ENCODE peak calls at places on chromosomes 3 and 15, in eight cellular contexts. E, L, P, V, Y, H, G and X are unnamed samples.

GRCh38 chr15:68646751-68647150 is 68.0 kb downstream of the CORO2B start:
- DNase-seq in L (no peak), H (no peak), P (no peak), Y (no peak), E (no peak), V (no peak), G (no peak), X (no peak)

GRCh38 chr3:13480340-13481318 is 523 bp downstream of the HDAC11 start:
- DNase-seq in E (no peak), G (no peak), H (no peak), P (no peak), Y (no peak), L (no peak), V (no peak), X (peak; percentile 58)

GRCh38 chr15:78061963-78062427 is 15.5 kb downstream of the TBC1D2B start:
- DNase-seq in L (no peak), P (peak; percentile 56), V (peak; percentile 82), E (peak; percentile 61), Y (no peak), G (no peak), H (no peak), X (peak; percentile 44)

GRCh38 chr15:98715401-98715800 is 67.1 kb downstream of the IGF1R start:
- DNase-seq in E (no peak), L (no peak), V (no peak), H (no peak), Y (no peak), G (no peak), P (no peak), X (no peak)

GRCh38 chr3:32969656-32970055 is 18.2 kb downstream of the CCR4 start:
- DNase-seq in P (no peak), G (no peak), H (no peak), Y (no peak), V (no peak), L (no peak), E (peak; percentile 25), X (no peak)

GRCh38 chr3:89145995-89146394 is 38.6 kb downstream of the EPHA3 start:
- DNase-seq in E (peak; percentile 76), L (no peak), H (no peak), P (no peak), Y (no peak), G (no peak), V (no peak), X (no peak)

GRCh38 chr3:59243476-59243875 is 193.7 kb upstream of the CFAP20DC start:
- DNase-seq in P (no peak), G (no peak), H (no peak), Y (no peak), E (no peak), L (no peak), V (no peak), X (no peak)

GRCh38 chr15:73237910-73238309 is 130.8 kb downstream of the HCN4 start:
- DNase-seq in V (no peak), E (no peak), Y (no peak), H (no peak), L (no peak), P (no peak), G (no peak), X (no peak)

GRCh38 chr15:88621789-88622604 is 857 bp downstream of the AEN start:
- DNase-seq in V (peak; percentile 80), E (peak; percentile 69), P (no peak), L (no peak), Y (no peak), H (no peak), G (no peak), X (no peak)

GRCh38 chr15:75840659-75841058 is 2.6 kb upstream of the UBE2Q2 start:
- DNase-seq in E (peak; percentile 85), V (no peak), H (no peak), G (no peak), P (peak; percentile 40), Y (no peak), L (no peak), X (no peak)

GRCh38 chr3:122691195-122691594 is 10.6 kb downstream of the PARP14 start:
- DNase-seq in L (peak; percentile 46), H (no peak), Y (no peak), V (no peak), G (no peak), E (peak; percentile 66), P (no peak), X (no peak)

GRCh38 chr3:140186421-140186920 is 251.5 kb downstream of the CLSTN2 start:
- DNase-seq in P (no peak), H (no peak), L (no peak), G (no peak), E (peak; percentile 60), V (no peak), Y (no peak), X (no peak)

GRCh38 chr15:48823706-48824105 is 12.8 kb upstream of the CEP152 start:
- DNase-seq in Y (no peak), V (no peak), G (no peak), L (no peak), H (no peak), P (no peak), E (peak; percentile 39), X (no peak)

GRCh38 chr15:56736308-56736707 is 3.0 kb upstream of the ZNF280D start:
- DNase-seq in P (no peak), Y (no peak), G (no peak), E (peak; percentile 70), H (no peak), L (no peak), V (no peak), X (no peak)

GRCh38 chr15:43280996-43281395 is 14.3 kb upstream of the TGM5 start:
- DNase-seq in V (no peak), P (no peak), H (no peak), G (no peak), Y (no peak), E (no peak), L (no peak), X (no peak)

GRCh38 chr3:50271314-50272072 is 2.5 kb downstream of the SEMA3B start:
- DNase-seq in P (no peak), L (no peak), G (no peak), H (no peak), Y (no peak), E (no peak), V (no peak), X (no peak)

GRCh38 chr3:8458235-8458634 is 43.4 kb upstream of the LMCD1 start:
- DNase-seq in L (no peak), P (no peak), V (no peak), E (peak; percentile 96), Y (no peak), G (no peak), H (no peak), X (no peak)

GRCh38 chr3:153901152-153901551 is 220.0 kb upstream of the ARHGEF26 start:
- DNase-seq in L (no peak), Y (no peak), E (no peak), P (no peak), V (no peak), H (peak; percentile 15), G (no peak), X (no peak)

GRCh38 chr3:119221779-119222320 is 18.8 kb downstream of the B4GALT4 start:
- DNase-seq in Y (no peak), G (no peak), H (no peak), V (no peak), P (no peak), L (no peak), E (peak; percentile 50), X (no peak)

GRCh38 chr15:78105541-78106241 is 13.3 kb downstream of the SH2D7 start:
- DNase-seq in P (no peak), V (no peak), G (no peak), Y (no peak), H (no peak), E (peak; percentile 49), L (no peak), X (peak; percentile 18)

GRCh38 chr15:41790756-41791546 is 16.7 kb downstream of the MAPKBP1 start:
- DNase-seq in G (no peak), H (peak; percentile 28), P (no peak), Y (no peak), L (no peak), E (peak; percentile 78), V (no peak), X (no peak)

GRCh38 chr15:48798319-48798718 is 12.6 kb downstream of the CEP152 start:
- DNase-seq in G (no peak), H (no peak), P (no peak), E (no peak), V (no peak), L (no peak), Y (no peak), X (no peak)

GRCh38 chr15:72733941-72734738 is 48.1 kb downstream of the BBS4 start:
- DNase-seq in H (no peak), P (no peak), Y (no peak), L (no peak), G (no peak), V (no peak), E (no peak), X (no peak)

GRCh38 chr3:33658971-33659848 is 58.8 kb downstream of the CLASP2 start:
- DNase-seq in V (peak; percentile 91), L (peak; percentile 62), H (no peak), P (peak; percentile 77), E (peak; percentile 85), G (no peak), Y (peak; percentile 60), X (peak; percentile 73)